ENCODE peak calls at places on chromosomes 6 and 20, in seven cellular contexts. J is GM12878, O is HepG2, N is HCT116, C is H1, H is K562, Z is SK-N-SH. B is an unnamed sample.
A peak's percentile ranks its signal among the peaks of the same experiment; 100 is the strongest.

GRCh38 chr20:57428611-57429496 is 37.7 kb downstream of the RBM38 start:
- DNase-seq in Z (no peak), C (no peak), N (no peak), H (no peak), J (no peak), O (peak; percentile 83), B (no peak)

GRCh38 chr6:10745116-10745515 is 2.5 kb upstream of the TMEM14B start:
- DNase-seq in J (no peak), Z (no peak), N (no peak), H (no peak), C (no peak), O (no peak), B (no peak)

GRCh38 chr6:54861846-54862616 is 15.5 kb downstream of the FAM83B start:
- DNase-seq in J (no peak), C (no peak), H (no peak), Z (no peak), O (no peak), N (no peak), B (no peak)

GRCh38 chr6:47922391-47922790 is 140.6 kb downstream of the OPN5 start:
- DNase-seq in Z (no peak), J (no peak), O (no peak), N (no peak), H (no peak), C (peak; percentile 49), B (no peak)

GRCh38 chr6:99241905-99242534 is 107.5 kb downstream of the FAXC start:
- DNase-seq in J (no peak), Z (peak; percentile 19), O (peak; percentile 1), H (peak; percentile 41), N (peak; percentile 38), C (peak; percentile 61), B (peak; percentile 72)

GRCh38 chr6:154297711-154298110 is 58.9 kb downstream of the IPCEF1 start:
- DNase-seq in J (no peak), H (no peak), N (no peak), C (no peak), O (no peak), Z (no peak), B (no peak)

GRCh38 chr6:98716341-98716740 is 118.0 kb upstream of the POU3F2 start:
- DNase-seq in N (no peak), Z (no peak), J (no peak), O (peak; percentile 1), C (peak; percentile 50), H (no peak), B (no peak)

GRCh38 chr6:44439270-44440045 is 52.0 kb downstream of the CDC5L start:
- DNase-seq in H (no peak), Z (no peak), O (no peak), J (no peak), C (no peak), N (no peak), B (no peak)

GRCh38 chr6:136927313-136927712 is 5.2 kb downstream of the SLC35D3 start:
- DNase-seq in J (no peak), Z (peak; percentile 46), H (peak; percentile 51), C (peak; percentile 57), O (peak; percentile 10), N (peak; percentile 7), B (peak; percentile 27)

GRCh38 chr6:127843582-127843981 is 57.3 kb downstream of the THEMIS start:
- DNase-seq in O (no peak), C (no peak), J (no peak), H (no peak), N (no peak), Z (no peak), B (no peak)

GRCh38 chr6:79538481-79538971 is 1.3 kb upstream of the LCA5 start:
- DNase-seq in H (peak; percentile 42), J (no peak), N (no peak), C (no peak), O (no peak), Z (no peak), B (no peak)

GRCh38 chr6:2940010-2940850 is 31.1 kb downstream of the SERPINB6 start:
- DNase-seq in N (no peak), O (peak; percentile 42), H (no peak), Z (no peak), J (peak; percentile 99), C (peak; percentile 33), B (no peak)

GRCh38 chr20:826695-827323 is 6.7 kb upstream of the FAM110A start:
- DNase-seq in J (no peak), C (no peak), N (no peak), O (no peak), Z (no peak), H (no peak), B (no peak)

GRCh38 chr6:133309579-133309978 is 68.4 kb downstream of the EYA4 start:
- DNase-seq in H (no peak), O (no peak), J (no peak), Z (no peak), C (no peak), N (no peak), B (no peak)
- TF ChIP-seq JUND in H (no peak), O (no peak), J (no peak), Z (no peak), C (no peak), N (no peak), B (no peak)

DNA sequence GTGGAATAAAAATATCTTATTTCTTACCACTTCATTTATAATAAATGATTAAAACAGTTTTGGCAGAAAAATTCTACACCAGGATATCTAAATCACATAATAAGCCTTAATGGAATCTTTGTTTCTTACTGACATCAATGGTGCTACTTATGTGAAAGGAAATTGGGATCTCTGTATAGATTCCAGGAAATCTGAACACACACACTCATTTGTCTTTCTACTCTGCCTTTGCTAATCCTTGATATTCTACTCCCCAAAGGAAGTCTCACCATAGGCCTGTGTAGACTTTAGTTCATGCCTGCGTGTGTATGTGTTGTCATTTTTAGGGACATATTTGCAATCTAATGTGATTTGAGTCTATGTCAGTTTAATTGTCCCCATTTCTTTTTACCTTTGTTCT is 7.9 kb downstream of the ADGRB3 start:
- DNase-seq in J (no peak), Z (no peak), H (no peak), C (no peak), O (no peak), N (no peak), B (no peak)
- TF ChIP-seq JUND in J (no peak), Z (no peak), H (no peak), C (no peak), O (no peak), N (no peak), B (no peak)

GRCh38 chr6:31711233-31711632 is 3.9 kb upstream of the LY6G6D start:
- DNase-seq in Z (no peak), C (no peak), N (no peak), O (no peak), J (no peak), H (peak; percentile 50), B (no peak)
- TF ChIP-seq JUND in Z (no peak), C (no peak), N (no peak), O (no peak), J (no peak), H (no peak), B (no peak)

GRCh38 chr20:48791666-48792071 is 36.1 kb downstream of the PREX1 start:
- DNase-seq in O (no peak), H (no peak), N (no peak), C (no peak), Z (no peak), J (no peak), B (peak; percentile 54)
- TF ChIP-seq JUND in O (no peak), H (no peak), N (no peak), C (no peak), Z (no peak), J (no peak), B (no peak)

GRCh38 chr6:152089992-152090391 is 282.5 kb downstream of the ESR1 start:
- DNase-seq in Z (no peak), N (no peak), C (no peak), H (no peak), O (no peak), J (no peak), B (no peak)
- TF ChIP-seq JUND in Z (peak; percentile 35), N (no peak), C (no peak), H (no peak), O (no peak), J (no peak), B (no peak)

GRCh38 chr20:48763183-48764030 is 64.4 kb downstream of the PREX1 start:
- DNase-seq in C (no peak), J (no peak), O (no peak), H (no peak), Z (no peak), N (no peak), B (no peak)
- TF ChIP-seq JUND in C (no peak), J (no peak), O (no peak), H (no peak), Z (no peak), N (no peak), B (no peak)

DNA sequence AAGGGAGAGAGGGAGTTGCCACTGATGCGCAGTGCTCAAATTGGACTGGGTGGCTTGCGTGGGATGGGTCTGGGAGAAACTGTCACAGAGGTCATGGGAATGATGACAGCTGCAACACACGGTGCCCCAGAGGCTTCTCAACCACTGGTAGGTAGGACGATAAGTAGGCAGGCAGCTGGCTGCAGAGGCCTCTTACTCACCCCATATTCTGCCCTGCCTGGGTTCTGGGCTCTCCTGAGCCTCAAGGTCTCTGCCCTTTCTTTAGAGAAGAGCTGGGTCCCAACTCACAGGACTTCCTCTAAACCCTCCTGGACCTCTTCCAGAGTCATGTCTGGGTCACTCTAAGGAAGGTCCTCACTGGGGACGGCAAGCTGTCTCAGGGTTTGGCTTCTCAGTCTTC is 37.2 kb upstream of the RNF24 start:
- DNase-seq in H (no peak), N (no peak), J (no peak), Z (no peak), O (no peak), C (no peak), B (no peak)
- TF ChIP-seq JUND in H (no peak), N (no peak), J (no peak), Z (no peak), O (no peak), C (no peak), B (no peak)

B was measured in T47D.